ENCODE peak calls at places on chromosomes 13 and 19, in six cellular contexts. Q is A549; R is effector memory CD4-positive, alpha-beta T cell; U is heart left ventricle; E is lung; B is suprapubic skin. A is an unnamed sample.

GRCh38 chr19:49492573-49493411 is 3.4 kb upstream of the RPS11 start:
- DNase-seq in U (no peak), R (no peak), E (no peak), B (no peak), Q (peak), A (no peak)

GRCh38 chr13:104650426-104650825 is 1584.2 kb upstream of the SLC10A2 start:
- DNase-seq in B (no peak), E (no peak), Q (no peak), R (no peak), U (no peak), A (no peak)

GRCh38 chr13:95234242-95234641 is 67.0 kb downstream of the ABCC4 start:
- DNase-seq in Q (no peak), B (no peak), E (no peak), U (no peak), R (no peak), A (no peak)

GRCh38 chr19:23404676-23405075 is 9.4 kb upstream of the ZNF91 start:
- DNase-seq in U (no peak), E (no peak), Q (no peak), R (no peak), B (no peak), A (no peak)

GRCh38 chr19:8576273-8576993 is 809 bp downstream of the MYO1F start:
- DNase-seq in Q (no peak), U (no peak), E (peak), B (no peak), R (no peak), A (no peak)

GRCh38 chr13:99087130-99087953 is 109.5 kb upstream of the DOCK9 start:
- DNase-seq in R (peak), Q (peak), U (peak), E (peak), B (peak), A (peak)

GRCh38 chr13:91031508-91031907 is 316.0 kb upstream of the MIR17HG start:
- DNase-seq in R (no peak), Q (peak), E (no peak), U (no peak), B (no peak), A (no peak)

GRCh38 chr13:114021464-114022308 is 47.8 kb upstream of the C13orf46 start:
- DNase-seq in B (no peak), U (peak), R (no peak), Q (no peak), E (no peak), A (no peak)

GRCh38 chr19:37963190-37963947 is 56.4 kb downstream of the SIPA1L3 start:
- DNase-seq in B (no peak), R (no peak), E (no peak), Q (no peak), U (no peak), A (no peak)

DNA sequence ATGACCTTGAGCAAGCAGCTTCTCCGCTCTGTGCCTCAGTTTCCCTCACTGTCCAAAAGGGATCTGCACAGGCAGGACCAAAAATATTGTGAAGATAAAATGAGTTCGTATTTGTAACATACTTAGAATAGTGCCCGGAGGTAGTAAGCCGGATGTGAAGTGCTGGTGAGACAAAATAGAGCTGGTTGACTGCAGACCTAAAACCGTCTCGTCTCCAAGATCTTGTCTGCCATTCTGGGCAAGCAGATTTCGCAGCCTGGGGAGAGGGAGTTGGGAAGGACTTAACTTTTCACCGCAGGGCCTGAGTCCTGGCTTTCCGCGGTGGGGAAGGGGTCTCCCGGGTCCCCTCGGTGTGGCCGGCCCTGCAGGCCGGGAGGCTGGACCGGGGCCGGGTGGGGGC is 8.2 kb upstream of the BBC3 start:
- DNase-seq in Q (no peak), E (no peak), U (no peak), B (no peak), R (no peak), A (no peak)
- H3K27ac ChIP-seq in Q (no peak), E (no peak), U (no peak), B (no peak), R (peak), A (no peak)

DNA sequence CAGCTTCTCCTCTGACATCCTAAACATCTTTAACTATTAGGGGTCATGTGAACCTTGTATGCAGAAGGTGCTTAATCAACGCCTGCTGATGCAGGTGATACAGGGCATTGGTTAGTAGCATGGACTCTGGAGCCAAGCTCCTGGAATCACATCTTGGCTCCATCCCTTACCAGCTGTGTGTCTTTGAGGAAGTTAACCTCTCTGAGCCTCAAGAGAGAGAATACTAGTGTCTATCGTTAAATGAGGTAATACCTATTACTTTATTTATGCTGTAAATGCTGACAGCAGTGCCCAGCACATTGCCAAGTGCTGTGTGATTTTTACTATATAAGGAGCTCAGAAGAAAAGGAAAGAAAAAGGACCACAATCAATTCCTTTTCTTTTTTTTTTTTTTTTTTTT is 11.2 kb upstream of the SELENOW start:
- DNase-seq in B (no peak), U (no peak), R (no peak), Q (no peak), E (no peak), A (no peak)
- H3K27ac ChIP-seq in B (no peak), U (no peak), R (no peak), Q (no peak), E (no peak), A (no peak)

GRCh38 chr19:40460185-40460584 is 5.4 kb downstream of the BLVRB start:
- DNase-seq in Q (no peak), E (no peak), B (no peak), R (no peak), U (no peak), A (no peak)
- H3K27ac ChIP-seq in Q (no peak), E (no peak), B (no peak), R (no peak), U (no peak), A (no peak)

DNA sequence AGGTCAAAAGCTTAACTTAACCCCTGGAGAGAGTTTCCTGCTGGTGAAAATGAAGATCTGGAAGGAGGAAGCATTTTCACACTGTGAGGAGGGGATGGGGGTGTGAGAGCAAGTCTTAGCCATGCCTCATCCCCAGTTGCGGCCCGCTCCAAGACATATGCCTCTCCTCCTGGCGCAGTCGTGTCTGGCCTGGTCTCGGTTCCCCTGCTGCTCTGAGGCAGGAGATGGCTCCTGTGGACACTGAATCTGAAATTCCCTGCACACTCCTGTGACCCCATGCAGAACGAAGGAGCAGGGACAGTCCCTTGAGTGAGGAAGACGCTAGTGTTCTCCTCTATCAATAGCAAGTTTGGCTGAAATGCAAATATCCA is 350 bp upstream of the ZNF69 start:
- DNase-seq in E (no peak), R (no peak), Q (no peak), U (peak), B (no peak), A (no peak)
- H3K27ac ChIP-seq in E (peak), R (no peak), Q (no peak), U (peak), B (peak), A (peak)

GRCh38 chr13:106536244-106537034 is 977 bp upstream of the EFNB2 start:
- DNase-seq in E (peak), B (peak), U (peak), R (peak), Q (peak), A (peak)

GRCh38 chr13:106533101-106533939 is 2.1 kb downstream of the EFNB2 start:
- DNase-seq in Q (peak), U (peak), B (peak), R (no peak), E (peak), A (peak)

GRCh38 chr13:106535552-106536243 is at the start of gene EFNB2:
- DNase-seq in R (peak), U (peak), E (peak), Q (peak), B (peak), A (peak)

GRCh38 chr13:106533940-106534843 is 1.3 kb downstream of the EFNB2 start:
- DNase-seq in E (peak), B (no peak), R (no peak), U (peak), Q (no peak), A (peak)

GRCh38 chr13:106534844-106535551 is 464 bp downstream of the EFNB2 start:
- DNase-seq in U (no peak), Q (no peak), E (no peak), B (peak), R (no peak), A (peak)
- H3K27ac ChIP-seq in U (peak), Q (peak), E (peak), B (peak), R (no peak), A (peak)

GRCh38 chr13:94014461-94014860 is 465.0 kb downstream of the DCT start:
- DNase-seq in E (no peak), B (no peak), U (no peak), R (no peak), Q (no peak), A (no peak)
- H3K27ac ChIP-seq in E (no peak), B (no peak), U (no peak), R (no peak), Q (no peak), A (no peak)

GRCh38 chr19:30391554-30392551 is 19.7 kb downstream of the ZNF536 start:
- DNase-seq in R (no peak), U (no peak), E (no peak), B (peak), Q (no peak), A (no peak)
- H3K27ac ChIP-seq in R (no peak), U (no peak), E (no peak), B (no peak), Q (no peak), A (no peak)

GRCh38 chr19:1354496-1355257 is 29.0 kb upstream of the NDUFS7 start:
- DNase-seq in E (peak), Q (peak), B (peak), U (peak), R (peak), A (peak)

GRCh38 chr19:1360126-1360817 is 23.4 kb upstream of the NDUFS7 start:
- DNase-seq in Q (no peak), B (no peak), U (no peak), R (no peak), E (no peak), A (no peak)

GRCh38 chr19:1355974-1356865 is 27.5 kb upstream of the NDUFS7 start:
- DNase-seq in B (no peak), U (no peak), E (no peak), Q (no peak), R (no peak), A (no peak)

GRCh38 chr19:1355258-1355973 is 28.3 kb upstream of the NDUFS7 start:
- DNase-seq in U (no peak), Q (no peak), R (no peak), B (no peak), E (no peak), A (no peak)

GRCh38 chr19:1357695-1358094 is 26.0 kb upstream of the NDUFS7 start:
- DNase-seq in E (no peak), R (no peak), U (no peak), B (no peak), Q (no peak), A (no peak)
- H3K27ac ChIP-seq in E (no peak), R (no peak), U (no peak), B (no peak), Q (no peak), A (no peak)

GRCh38 chr19:43408043-43408442 is 6.6 kb upstream of the TEX101 start:
- DNase-seq in E (no peak), U (no peak), R (no peak), Q (no peak), B (no peak), A (no peak)
- H3K27ac ChIP-seq in E (no peak), U (no peak), R (no peak), Q (no peak), B (no peak), A (no peak)